ENCODE peak calls at places on chromosomes 11 and 22, in eight cellular contexts. N is NCI-H1436; T is CD8-positive, alpha-beta memory T cell; W is sciatic nerve; G is NCI-H510A treated with DMSO at 0.1 percent for 48 hours; M is lower leg skin; F is fibroblast of mammary gland; L is vagina. B is an unnamed sample.

GRCh38 chr22:44755000-44755399 is 2.6 kb downstream of the ARHGAP8 start:
- DNase-seq in N (no peak), T (no peak), W (no peak), G (no peak), M (no peak), F (no peak), L (no peak), B (no peak)

GRCh38 chr11:1547467-1548098 is 24.5 kb downstream of the DUSP8 start:
- DNase-seq in N (no peak), T (no peak), W (no peak), G (no peak), M (no peak), F (no peak), L (no peak), B (no peak)

GRCh38 chr11:127965947-127966668 is 621.2 kb downstream of the ETS1 start:
- DNase-seq in N (no peak), T (no peak), W (no peak), G (no peak), M (no peak), F (peak), L (no peak), B (peak)

GRCh38 chr11:2988996-2989395 is 3.1 kb downstream of the NAP1L4 start:
- DNase-seq in N (no peak), T (no peak), W (no peak), G (no peak), M (no peak), F (no peak), L (no peak), B (peak)

GRCh38 chr22:19352217-19352616 is 60.7 kb upstream of the CLTCL1 start:
- DNase-seq in N (no peak), T (no peak), W (no peak), G (no peak), M (no peak), F (no peak), L (no peak), B (no peak)

GRCh38 chr11:7548659-7549283 is 35.0 kb downstream of the PPFIBP2 start:
- DNase-seq in N (no peak), T (no peak), W (no peak), G (peak), M (no peak), F (no peak), L (no peak), B (no peak)

GRCh38 chr11:70072471-70073187 is 5.5 kb upstream of the ANO1 start:
- DNase-seq in N (no peak), T (no peak), W (peak), G (no peak), M (no peak), F (no peak), L (no peak), B (no peak)

GRCh38 chr11:111604392-111605009 is 2.3 kb downstream of the SIK2 start:
- DNase-seq in N (peak), T (peak), W (no peak), G (peak), M (no peak), F (peak), L (no peak), B (peak)

GRCh38 chr11:59673291-59673690 is 4.5 kb upstream of the PATL1 start:
- DNase-seq in N (no peak), T (no peak), W (no peak), G (no peak), M (no peak), F (no peak), L (no peak), B (no peak)

GRCh38 chr11:62547691-62548281 is 1.2 kb upstream of the AHNAK start:
- DNase-seq in N (no peak), T (no peak), W (no peak), G (no peak), M (peak), F (no peak), L (no peak), B (peak)

GRCh38 chr11:33987975-33988580 is 63.5 kb upstream of the CAPRIN1 start:
- DNase-seq in N (peak), T (peak), W (peak), G (peak), M (peak), F (peak), L (no peak), B (peak)

GRCh38 chr11:9060700-9061111 is 30.7 kb downstream of the SCUBE2 start:
- DNase-seq in N (no peak), T (no peak), W (no peak), G (no peak), M (no peak), F (peak), L (no peak), B (no peak)

GRCh38 chr22:39995346-39996252 is 845 bp downstream of the FAM83F start:
- DNase-seq in N (no peak), T (no peak), W (no peak), G (peak), M (no peak), F (no peak), L (no peak), B (no peak)

GRCh38 chr22:42811510-42811909 is 45.6 kb downstream of the ARFGAP3 start:
- DNase-seq in N (peak), T (no peak), W (no peak), G (no peak), M (no peak), F (no peak), L (no peak), B (no peak)

GRCh38 chr11:60942970-60943565 is 8.9 kb downstream of the SLC15A3 start:
- DNase-seq in N (peak), T (no peak), W (peak), G (peak), M (peak), F (no peak), L (no peak), B (peak)

GRCh38 chr11:106399075-106399500 is 321.6 kb downstream of the AASDHPPT start:
- DNase-seq in N (no peak), T (no peak), W (peak), G (no peak), M (peak), F (peak), L (no peak), B (peak)

GRCh38 chr11:133175111-133175510 is 357.2 kb downstream of the OPCML start:
- DNase-seq in N (no peak), T (no peak), W (no peak), G (no peak), M (no peak), F (no peak), L (no peak), B (no peak)

GRCh38 chr22:20999350-21000214 is 2.3 kb downstream of the THAP7 start:
- DNase-seq in N (no peak), T (no peak), W (no peak), G (no peak), M (no peak), F (no peak), L (no peak), B (no peak)

GRCh38 chr22:45349916-45350315 is 40.2 kb downstream of the FAM118A start:
- DNase-seq in N (no peak), T (no peak), W (no peak), G (no peak), M (no peak), F (no peak), L (no peak), B (no peak)

GRCh38 chr11:35318977-35319925 is 100.1 kb downstream of the SLC1A2 start:
- DNase-seq in N (no peak), T (no peak), W (no peak), G (no peak), M (no peak), F (no peak), L (no peak), B (peak)

GRCh38 chr11:77127674-77127968 is 425 bp upstream of the MYO7A start:
- DNase-seq in N (no peak), T (no peak), W (no peak), G (no peak), M (no peak), F (no peak), L (no peak), B (no peak)

GRCh38 chr22:29269230-29269604 is 1.1 kb downstream of the EWSR1 start:
- DNase-seq in N (no peak), T (no peak), W (no peak), G (no peak), M (no peak), F (no peak), L (no peak), B (peak)

GRCh38 chr11:95451682-95452081 is 220.7 kb upstream of the SESN3 start:
- DNase-seq in N (no peak), T (no peak), W (no peak), G (no peak), M (no peak), F (peak), L (no peak), B (no peak)

GRCh38 chr11:115100706-115101105 is 403.5 kb downstream of the CADM1 start:
- DNase-seq in N (no peak), T (no peak), W (no peak), G (no peak), M (no peak), F (no peak), L (no peak), B (no peak)

GRCh38 chr11:1333091-1333772 is 23.8 kb upstream of the TOLLIP start:
- DNase-seq in N (no peak), T (no peak), W (no peak), G (no peak), M (no peak), F (no peak), L (no peak), B (no peak)

GRCh38 chr11:74097838-74098237 is 73.0 kb downstream of the C2CD3 start:
- DNase-seq in N (no peak), T (no peak), W (no peak), G (no peak), M (no peak), F (no peak), L (no peak), B (no peak)

GRCh38 chr11:30349885-30350284 is 27.0 kb downstream of the ARL14EP start:
- DNase-seq in N (no peak), T (no peak), W (no peak), G (no peak), M (no peak), F (no peak), L (no peak), B (no peak)

GRCh38 chr11:40166892-40167291 is 1292.6 kb downstream of the LRRC4C start:
- DNase-seq in N (no peak), T (no peak), W (no peak), G (no peak), M (no peak), F (no peak), L (no peak), B (no peak)

GRCh38 chr11:2760196-2760871 is 60.5 kb upstream of the KCNQ1OT1 start:
- DNase-seq in N (no peak), T (no peak), W (no peak), G (no peak), M (no peak), F (no peak), L (peak), B (no peak)

GRCh38 chr11:97367406-97368083 is 977.7 kb downstream of the JRKL start:
- DNase-seq in N (no peak), T (no peak), W (no peak), G (no peak), M (no peak), F (no peak), L (no peak), B (no peak)

GRCh38 chr11:46238078-46238966 is 39.1 kb upstream of the CREB3L1 start:
- DNase-seq in N (no peak), T (peak), W (peak), G (no peak), M (peak), F (peak), L (no peak), B (peak)

GRCh38 chr11:86669424-86669823 is 3.0 kb downstream of the ME3 start:
- DNase-seq in N (no peak), T (no peak), W (no peak), G (no peak), M (no peak), F (no peak), L (no peak), B (no peak)

GRCh38 chr22:22035771-22036314 is 53.3 kb upstream of the TOP3B start:
- DNase-seq in N (no peak), T (no peak), W (no peak), G (no peak), M (no peak), F (no peak), L (no peak), B (no peak)

GRCh38 chr22:20520093-20520511 is 12.7 kb downstream of the MED15 start:
- DNase-seq in N (no peak), T (no peak), W (no peak), G (no peak), M (no peak), F (peak), L (no peak), B (no peak)

GRCh38 chr22:36211237-36211881 is 9.8 kb upstream of the APOL4 start:
- DNase-seq in N (no peak), T (no peak), W (no peak), G (peak), M (no peak), F (peak), L (no peak), B (peak)

GRCh38 chr11:47523491-47524199 is 29.3 kb downstream of the CELF1 start:
- DNase-seq in N (no peak), T (no peak), W (no peak), G (no peak), M (peak), F (peak), L (no peak), B (peak)

GRCh38 chr11:27447288-27447914 is 25.2 kb downstream of the LGR4 start:
- DNase-seq in N (no peak), T (no peak), W (no peak), G (no peak), M (no peak), F (peak), L (no peak), B (no peak)

GRCh38 chr11:13260963-13261599 is 16.5 kb upstream of the BMAL1 start:
- DNase-seq in N (no peak), T (no peak), W (no peak), G (no peak), M (no peak), F (peak), L (no peak), B (peak)

GRCh38 chr11:13278620-13279486 is 1.3 kb downstream of the BMAL1 start:
- DNase-seq in N (no peak), T (no peak), W (no peak), G (no peak), M (no peak), F (no peak), L (no peak), B (peak)

GRCh38 chr11:6746086-6746618 is 25.6 kb downstream of the OR2AG2 start:
- DNase-seq in N (no peak), T (peak), W (no peak), G (no peak), M (no peak), F (no peak), L (no peak), B (no peak)

B was measured in astrocyte of the hippocampus.